ENCODE peak calls at places on chromosomes 6 and 20, in six cellular contexts. One of them, this sample, is unnamed.

GRCh38 chr6:132973556-132973993 is 159.2 kb downstream of the RPS12 start:
- DNase-seq in gastrocnemius medialis: no peak
- DNase-seq in hepatocyte: no peak
- DNase-seq in BE2C: peak
- DNase-seq in neural progenitor cell: peak
- DNase-seq in cardiac muscle cell: no peak
- DNase-seq in this sample: no peak

GRCh38 chr6:166627875-166628849 is 1.1 kb upstream of the RPS6KA2 start:
- DNase-seq in gastrocnemius medialis: peak
- DNase-seq in hepatocyte: peak
- DNase-seq in cardiac muscle cell: peak
- DNase-seq in neural progenitor cell: peak
- DNase-seq in BE2C: peak
- DNase-seq in this sample: no peak

GRCh38 chr6:39911513-39912125 is 22.6 kb downstream of the MOCS1 start:
- DNase-seq in BE2C: no peak
- DNase-seq in hepatocyte: no peak
- DNase-seq in neural progenitor cell: no peak
- DNase-seq in gastrocnemius medialis: no peak
- DNase-seq in cardiac muscle cell: no peak
- DNase-seq in this sample: no peak

GRCh38 chr6:90415178-90415577 is 118.5 kb upstream of the BACH2 start:
- DNase-seq in neural progenitor cell: no peak
- DNase-seq in cardiac muscle cell: no peak
- DNase-seq in gastrocnemius medialis: no peak
- DNase-seq in hepatocyte: no peak
- DNase-seq in BE2C: no peak
- DNase-seq in this sample: no peak

GRCh38 chr6:149895702-149896310 is 2.1 kb downstream of the RAET1E start:
- DNase-seq in gastrocnemius medialis: peak
- DNase-seq in BE2C: peak
- DNase-seq in hepatocyte: no peak
- DNase-seq in cardiac muscle cell: no peak
- DNase-seq in neural progenitor cell: no peak
- DNase-seq in this sample: peak

GRCh38 chr6:88124925-88125557 is 41.1 kb downstream of the CNR1 start:
- DNase-seq in hepatocyte: peak
- DNase-seq in gastrocnemius medialis: no peak
- DNase-seq in neural progenitor cell: no peak
- DNase-seq in BE2C: no peak
- DNase-seq in cardiac muscle cell: no peak
- DNase-seq in this sample: no peak

GRCh38 chr6:24662206-24662605 is 4.5 kb downstream of the TDP2 start:
- DNase-seq in gastrocnemius medialis: no peak
- DNase-seq in BE2C: no peak
- DNase-seq in hepatocyte: no peak
- DNase-seq in neural progenitor cell: no peak
- DNase-seq in cardiac muscle cell: no peak
- DNase-seq in this sample: no peak

GRCh38 chr20:14341782-14342181 is 4.4 kb upstream of the FLRT3 start:
- DNase-seq in hepatocyte: peak
- DNase-seq in gastrocnemius medialis: peak
- DNase-seq in neural progenitor cell: no peak
- DNase-seq in cardiac muscle cell: no peak
- DNase-seq in BE2C: no peak
- DNase-seq in this sample: no peak

GRCh38 chr20:38836991-38837390 is 31.5 kb downstream of the PPP1R16B start:
- DNase-seq in BE2C: no peak
- DNase-seq in cardiac muscle cell: no peak
- DNase-seq in neural progenitor cell: no peak
- DNase-seq in gastrocnemius medialis: no peak
- DNase-seq in hepatocyte: no peak
- DNase-seq in this sample: no peak

GRCh38 chr20:57928181-57928967 is 218.6 kb upstream of the PMEPA1 start:
- DNase-seq in neural progenitor cell: no peak
- DNase-seq in gastrocnemius medialis: no peak
- DNase-seq in hepatocyte: no peak
- DNase-seq in BE2C: no peak
- DNase-seq in cardiac muscle cell: no peak
- DNase-seq in this sample: peak

GRCh38 chr6:127243501-127243900 is 23.2 kb upstream of the RNF146 start:
- DNase-seq in BE2C: no peak
- DNase-seq in cardiac muscle cell: no peak
- DNase-seq in hepatocyte: no peak
- DNase-seq in neural progenitor cell: no peak
- DNase-seq in gastrocnemius medialis: no peak
- DNase-seq in this sample: no peak

GRCh38 chr20:14337400-14338171 is at the start of gene FLRT3:
- DNase-seq in neural progenitor cell: peak
- DNase-seq in gastrocnemius medialis: peak
- DNase-seq in BE2C: peak
- DNase-seq in cardiac muscle cell: peak
- DNase-seq in hepatocyte: peak
- DNase-seq in this sample: peak

GRCh38 chr6:5764401-5764955 is 242.2 kb downstream of the NRN1 start:
- DNase-seq in gastrocnemius medialis: peak
- DNase-seq in neural progenitor cell: no peak
- DNase-seq in cardiac muscle cell: no peak
- DNase-seq in BE2C: no peak
- DNase-seq in hepatocyte: no peak
- DNase-seq in this sample: no peak

GRCh38 chr20:37902504-37903313 is at the start of gene VSTM2L:
- DNase-seq in neural progenitor cell: peak
- DNase-seq in gastrocnemius medialis: no peak
- DNase-seq in hepatocyte: peak
- DNase-seq in BE2C: peak
- DNase-seq in cardiac muscle cell: peak
- DNase-seq in this sample: peak

GRCh38 chr6:156729248-156729647 is 47.9 kb upstream of the ARID1B start:
- DNase-seq in neural progenitor cell: no peak
- DNase-seq in gastrocnemius medialis: no peak
- DNase-seq in cardiac muscle cell: no peak
- DNase-seq in hepatocyte: no peak
- DNase-seq in BE2C: no peak
- DNase-seq in this sample: peak

GRCh38 chr20:56111951-56112730 is 106.8 kb upstream of the CBLN4 start:
- DNase-seq in neural progenitor cell: no peak
- DNase-seq in hepatocyte: no peak
- DNase-seq in BE2C: no peak
- DNase-seq in cardiac muscle cell: no peak
- DNase-seq in gastrocnemius medialis: no peak
- DNase-seq in this sample: no peak

GRCh38 chr6:114941078-114941477 is 598.3 kb upstream of the HS3ST5 start:
- DNase-seq in cardiac muscle cell: no peak
- DNase-seq in BE2C: no peak
- DNase-seq in gastrocnemius medialis: no peak
- DNase-seq in hepatocyte: no peak
- DNase-seq in neural progenitor cell: peak
- DNase-seq in this sample: no peak

GRCh38 chr6:42315991-42316378 is 98.3 kb upstream of the MRPS10 start:
- DNase-seq in gastrocnemius medialis: no peak
- DNase-seq in hepatocyte: peak
- DNase-seq in neural progenitor cell: no peak
- DNase-seq in BE2C: no peak
- DNase-seq in cardiac muscle cell: no peak
- DNase-seq in this sample: peak

GRCh38 chr6:45881705-45882435 is 133.8 kb downstream of the CLIC5 start:
- DNase-seq in cardiac muscle cell: no peak
- DNase-seq in hepatocyte: no peak
- DNase-seq in BE2C: no peak
- DNase-seq in gastrocnemius medialis: no peak
- DNase-seq in neural progenitor cell: no peak
- DNase-seq in this sample: no peak

GRCh38 chr6:45882671-45883070 is 133.0 kb downstream of the CLIC5 start:
- DNase-seq in gastrocnemius medialis: no peak
- DNase-seq in cardiac muscle cell: no peak
- DNase-seq in hepatocyte: no peak
- DNase-seq in BE2C: no peak
- DNase-seq in neural progenitor cell: no peak
- DNase-seq in this sample: no peak

GRCh38 chr6:45892196-45892595 is 123.5 kb downstream of the CLIC5 start:
- DNase-seq in gastrocnemius medialis: no peak
- DNase-seq in hepatocyte: no peak
- DNase-seq in BE2C: no peak
- DNase-seq in cardiac muscle cell: no peak
- DNase-seq in neural progenitor cell: no peak
- DNase-seq in this sample: no peak

GRCh38 chr6:45884336-45884735 is 131.3 kb downstream of the CLIC5 start:
- DNase-seq in hepatocyte: no peak
- DNase-seq in BE2C: no peak
- DNase-seq in neural progenitor cell: no peak
- DNase-seq in cardiac muscle cell: no peak
- DNase-seq in gastrocnemius medialis: no peak
- DNase-seq in this sample: no peak

GRCh38 chr6:45886776-45887175 is 128.9 kb downstream of the CLIC5 start:
- DNase-seq in hepatocyte: no peak
- DNase-seq in BE2C: no peak
- DNase-seq in neural progenitor cell: no peak
- DNase-seq in cardiac muscle cell: no peak
- DNase-seq in gastrocnemius medialis: no peak
- DNase-seq in this sample: no peak
- TF ChIP-seq CTCF in hepatocyte: no peak
- TF ChIP-seq CTCF in BE2C: no peak
- TF ChIP-seq CTCF in neural progenitor cell: no peak
- TF ChIP-seq CTCF in cardiac muscle cell: no peak
- TF ChIP-seq CTCF in gastrocnemius medialis: no peak
- TF ChIP-seq CTCF in this sample: no peak

GRCh38 chr20:43914286-43914685 is 366 bp upstream of the TOX2 start:
- DNase-seq in cardiac muscle cell: no peak
- DNase-seq in hepatocyte: no peak
- DNase-seq in BE2C: no peak
- DNase-seq in gastrocnemius medialis: no peak
- DNase-seq in neural progenitor cell: no peak
- DNase-seq in this sample: no peak
- H3K4me3 ChIP-seq in cardiac muscle cell: peak
- H3K4me3 ChIP-seq in hepatocyte: peak
- H3K4me3 ChIP-seq in BE2C: peak
- H3K4me3 ChIP-seq in gastrocnemius medialis: peak
- H3K4me3 ChIP-seq in neural progenitor cell: peak
- H3K4me3 ChIP-seq in this sample: peak

GRCh38 chr6:70843328-70843918 is 113.4 kb downstream of the B3GAT2 start:
- DNase-seq in BE2C: no peak
- DNase-seq in hepatocyte: no peak
- DNase-seq in neural progenitor cell: no peak
- DNase-seq in gastrocnemius medialis: no peak
- DNase-seq in cardiac muscle cell: no peak
- DNase-seq in this sample: no peak
- TF ChIP-seq CTCF in BE2C: no peak
- TF ChIP-seq CTCF in hepatocyte: no peak
- TF ChIP-seq CTCF in neural progenitor cell: no peak
- TF ChIP-seq CTCF in gastrocnemius medialis: no peak
- TF ChIP-seq CTCF in cardiac muscle cell: no peak
- TF ChIP-seq CTCF in this sample: no peak

DNA sequence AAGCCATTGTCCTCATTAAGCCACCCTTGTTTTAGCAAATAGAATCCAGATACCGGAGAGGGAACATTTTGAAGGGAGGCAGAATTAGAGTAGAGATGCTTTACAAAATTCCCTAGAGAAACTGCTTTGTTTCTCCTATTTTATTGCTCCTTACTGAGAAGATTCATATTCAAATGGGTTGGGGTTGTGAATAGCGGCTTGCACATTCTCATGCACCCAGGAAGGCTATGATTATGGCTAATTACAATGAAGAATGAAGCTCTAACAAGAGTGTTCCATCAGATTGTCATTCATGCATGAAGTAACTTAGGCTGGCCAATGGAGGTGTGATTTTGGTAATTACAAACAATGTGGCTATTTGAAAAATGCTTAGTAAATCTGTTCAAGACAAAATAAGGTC is 129.5 kb downstream of the PACRG start:
- DNase-seq in cardiac muscle cell: no peak
- DNase-seq in BE2C: no peak
- DNase-seq in gastrocnemius medialis: no peak
- DNase-seq in neural progenitor cell: peak
- DNase-seq in hepatocyte: no peak
- DNase-seq in this sample: no peak
- H3K4me3 ChIP-seq in cardiac muscle cell: no peak
- H3K4me3 ChIP-seq in BE2C: peak
- H3K4me3 ChIP-seq in gastrocnemius medialis: peak
- H3K4me3 ChIP-seq in neural progenitor cell: peak
- H3K4me3 ChIP-seq in hepatocyte: peak
- H3K4me3 ChIP-seq in this sample: peak

DNA sequence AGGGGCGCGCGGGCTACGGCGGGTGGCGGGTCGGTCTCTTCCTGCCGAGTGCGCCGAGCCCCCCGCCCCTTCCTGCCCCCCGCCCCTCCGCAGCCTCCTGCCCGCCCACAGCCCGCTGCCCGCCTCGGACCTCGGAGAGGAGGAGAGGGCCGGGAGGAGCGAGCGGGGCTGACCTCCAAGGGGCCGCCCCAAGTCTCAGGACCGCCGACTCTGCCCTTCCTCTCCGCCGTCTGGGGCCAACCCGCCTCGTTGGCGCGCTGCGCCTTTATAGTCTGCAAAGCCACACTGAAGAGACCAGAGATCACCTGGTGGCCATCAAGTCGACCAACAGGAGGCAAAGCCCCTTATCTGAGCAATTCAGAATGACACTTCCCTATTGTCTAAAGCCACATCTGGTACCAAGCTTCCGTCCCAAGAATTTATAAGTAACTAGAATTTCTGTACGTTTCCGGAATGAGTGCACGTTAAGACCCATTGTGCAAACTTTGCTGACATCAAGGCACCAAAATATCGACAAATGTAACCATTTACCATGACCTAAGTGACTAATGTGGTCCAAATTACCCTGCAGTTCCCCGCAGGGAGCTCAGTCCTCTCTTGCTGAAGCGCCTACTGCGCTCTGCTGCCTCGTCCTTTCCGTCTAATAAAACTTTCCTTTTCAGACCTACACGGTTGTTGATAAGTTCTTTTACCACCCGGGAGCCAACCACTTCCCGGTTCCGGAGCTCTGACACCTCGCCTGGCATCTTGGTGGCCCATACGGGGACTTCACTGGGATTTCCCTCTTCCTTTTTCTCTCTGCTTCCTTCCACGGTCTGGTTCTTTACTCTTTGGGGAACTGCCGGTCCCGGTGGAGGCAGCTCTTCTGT is at the start of gene CPXM1:
- DNase-seq in cardiac muscle cell: peak
- DNase-seq in hepatocyte: peak
- DNase-seq in gastrocnemius medialis: no peak
- DNase-seq in neural progenitor cell: peak
- DNase-seq in BE2C: no peak
- DNase-seq in this sample: no peak
- TF ChIP-seq CTCF in cardiac muscle cell: no peak
- TF ChIP-seq CTCF in hepatocyte: no peak
- TF ChIP-seq CTCF in gastrocnemius medialis: no peak
- TF ChIP-seq CTCF in neural progenitor cell: peak
- TF ChIP-seq CTCF in BE2C: no peak
- TF ChIP-seq CTCF in this sample: no peak

GRCh38 chr6:31559606-31559957 is 12.2 kb downstream of the NFKBIL1 start:
- DNase-seq in cardiac muscle cell: no peak
- DNase-seq in hepatocyte: no peak
- DNase-seq in BE2C: no peak
- DNase-seq in gastrocnemius medialis: no peak
- DNase-seq in neural progenitor cell: no peak
- DNase-seq in this sample: no peak
- H3K4me3 ChIP-seq in cardiac muscle cell: no peak
- H3K4me3 ChIP-seq in hepatocyte: no peak
- H3K4me3 ChIP-seq in BE2C: no peak
- H3K4me3 ChIP-seq in gastrocnemius medialis: no peak
- H3K4me3 ChIP-seq in neural progenitor cell: no peak
- H3K4me3 ChIP-seq in this sample: no peak

GRCh38 chr6:170440437-170440836 is 112.7 kb downstream of the PSMB1 start:
- DNase-seq in hepatocyte: no peak
- DNase-seq in gastrocnemius medialis: peak
- DNase-seq in BE2C: no peak
- DNase-seq in cardiac muscle cell: no peak
- DNase-seq in neural progenitor cell: no peak
- DNase-seq in this sample: no peak
- TF ChIP-seq CTCF in hepatocyte: no peak
- TF ChIP-seq CTCF in gastrocnemius medialis: no peak
- TF ChIP-seq CTCF in BE2C: no peak
- TF ChIP-seq CTCF in cardiac muscle cell: no peak
- TF ChIP-seq CTCF in neural progenitor cell: no peak
- TF ChIP-seq CTCF in this sample: no peak

This sample was measured in astrocyte of the cerebellum.